ENCODE peak calls at places on chromosomes 3 and 15, in ten cellular contexts. N is upper lobe of left lung, H is neuronal stem cell, V is body of pancreas, O is psoas muscle, D is lower lobe of right lung, M is aorta, Q is WERI-Rb-1, A is tibial artery, Y is mesendoderm. G is an unnamed sample.

GRCh38 chr3:14488286-14489036 is 51.7 kb downstream of the GRIP2 start:
- DNase-seq in A (no peak), H (no peak), Y (no peak), V (no peak), D (peak), M (peak), Q (no peak), N (no peak), O (no peak), G (no peak)

GRCh38 chr3:185852562-185853135 is 27.8 kb upstream of the IGF2BP2 start:
- DNase-seq in D (no peak), M (no peak), V (no peak), Q (no peak), O (no peak), A (no peak), H (no peak), N (no peak), Y (no peak), G (no peak)

GRCh38 chr3:139588450-139588849 is 48.9 kb upstream of the RBP1 start:
- DNase-seq in D (no peak), M (no peak), H (peak), V (peak), N (no peak), A (no peak), O (no peak), Q (peak), Y (peak), G (no peak)

GRCh38 chr3:196624907-196625306 is 14.6 kb upstream of the NRROS start:
- DNase-seq in N (peak), Q (no peak), M (no peak), H (no peak), D (peak), V (peak), O (peak), Y (no peak), A (peak), G (no peak)

GRCh38 chr3:34421762-34422161 is 623.3 kb downstream of the PDCD6IP start:
- DNase-seq in Q (no peak), H (no peak), M (no peak), N (no peak), Y (no peak), V (no peak), A (no peak), O (no peak), D (no peak), G (no peak)

GRCh38 chr3:43436507-43437140 is 150.3 kb downstream of the SNRK start:
- DNase-seq in Q (no peak), H (no peak), M (no peak), V (no peak), Y (peak), A (no peak), O (no peak), D (no peak), N (no peak), G (no peak)

GRCh38 chr3:85821130-85821756 is 862.5 kb downstream of the CADM2 start:
- DNase-seq in H (peak), N (no peak), O (no peak), Q (peak), M (no peak), V (peak), A (no peak), D (no peak), Y (peak), G (peak)

GRCh38 chr3:18207232-18207631 is 217.9 kb downstream of the SATB1 start:
- DNase-seq in M (no peak), A (no peak), N (no peak), O (no peak), H (no peak), Q (no peak), V (no peak), Y (no peak), D (no peak), G (no peak)

GRCh38 chr3:188154758-188155574 is 1.0 kb downstream of the LPP start:
- DNase-seq in Y (peak), A (no peak), H (no peak), M (no peak), N (no peak), V (peak), O (no peak), D (no peak), Q (no peak), G (no peak)

GRCh38 chr15:80640546-80641121 is 54.5 kb upstream of the ABHD17C start:
- DNase-seq in Y (no peak), O (no peak), H (no peak), D (no peak), Q (no peak), V (no peak), N (no peak), M (no peak), A (no peak), G (no peak)

GRCh38 chr3:5002174-5002870 is 23.1 kb downstream of the BHLHE40 start:
- DNase-seq in D (no peak), H (no peak), O (no peak), A (no peak), V (no peak), N (peak), Q (no peak), Y (peak), M (no peak), G (no peak)

GRCh38 chr15:74826372-74826819 is at the start of gene CPLX3:
- DNase-seq in A (no peak), Y (no peak), N (no peak), M (peak), H (peak), D (no peak), Q (no peak), V (peak), O (peak), G (peak)

GRCh38 chr3:120052685-120053084 is 41.6 kb downstream of the GSK3B start:
- DNase-seq in Q (no peak), N (no peak), A (no peak), D (no peak), M (no peak), O (no peak), Y (no peak), H (no peak), V (no peak), G (no peak)

GRCh38 chr3:64257096-64257755 is 32.0 kb upstream of the PRICKLE2 start:
- DNase-seq in M (peak), O (peak), D (no peak), Q (no peak), H (no peak), A (no peak), Y (no peak), N (no peak), V (no peak), G (no peak)

GRCh38 chr3:55297706-55298105 is 189.4 kb downstream of the WNT5A start:
- DNase-seq in Q (no peak), A (no peak), Y (no peak), D (no peak), O (no peak), N (no peak), V (no peak), M (no peak), H (no peak), G (no peak)

GRCh38 chr3:149501524-149501923 is 27.0 kb downstream of the TM4SF4 start:
- DNase-seq in N (peak), H (no peak), A (peak), V (no peak), O (no peak), Q (no peak), Y (no peak), M (no peak), D (no peak), G (no peak)

GRCh38 chr15:88337993-88338392 is 81.5 kb upstream of the NTRK3 start:
- DNase-seq in Y (peak), O (no peak), M (no peak), V (no peak), N (no peak), D (no peak), A (no peak), H (no peak), Q (no peak), G (no peak)

GRCh38 chr3:6935964-6936363 is 75.0 kb downstream of the GRM7 start:
- DNase-seq in H (no peak), A (no peak), D (no peak), O (no peak), V (peak), Y (peak), N (no peak), Q (no peak), M (no peak), G (no peak)

GRCh38 chr3:123015596-123015995 is 12.0 kb downstream of the SEMA5B start:
- DNase-seq in O (no peak), Q (no peak), M (no peak), Y (peak), H (no peak), A (no peak), D (no peak), V (no peak), N (no peak), G (no peak)

GRCh38 chr3:124217542-124217941 is 225.6 kb upstream of the ROPN1 start:
- DNase-seq in M (no peak), Y (peak), Q (no peak), H (peak), O (peak), V (peak), N (peak), D (no peak), A (no peak), G (peak)

GRCh38 chr15:72925661-72926060 is 126.6 kb upstream of the NEO1 start:
- DNase-seq in H (no peak), Y (no peak), V (no peak), M (no peak), D (no peak), A (no peak), Q (no peak), O (no peak), N (no peak), G (no peak)

GRCh38 chr3:14157951-14158350 is 20.4 kb downstream of the XPC start:
- DNase-seq in Y (no peak), V (no peak), D (no peak), O (no peak), Q (no peak), M (no peak), A (no peak), N (no peak), H (no peak), G (no peak)

GRCh38 chr3:76585794-76586392 is 454.0 kb upstream of the ROBO2 start:
- DNase-seq in O (no peak), A (no peak), Y (peak), N (no peak), M (no peak), Q (no peak), V (no peak), H (no peak), D (no peak), G (no peak)

GRCh38 chr3:66297260-66297863 is 76.6 kb downstream of the SLC25A26 start:
- DNase-seq in N (no peak), Q (no peak), D (no peak), M (no peak), O (no peak), A (no peak), Y (no peak), H (no peak), V (no peak), G (no peak)

GRCh38 chr3:10553586-10554235 is 48.3 kb upstream of the ATP2B2 start:
- DNase-seq in N (no peak), Y (peak), D (no peak), A (no peak), V (no peak), O (no peak), H (peak), M (peak), Q (peak), G (no peak)

GRCh38 chr3:167575000-167575399 is 78.7 kb downstream of the WDR49 start:
- DNase-seq in O (no peak), M (no peak), Q (no peak), A (no peak), D (no peak), Y (peak), N (no peak), H (peak), V (no peak), G (no peak)

GRCh38 chr15:77749236-77749997 is 116.7 kb upstream of the LINGO1 start:
- DNase-seq in M (no peak), Q (no peak), Y (peak), V (no peak), H (no peak), O (no peak), N (no peak), A (no peak), D (no peak), G (no peak)

GRCh38 chr15:57784081-57784488 is 77.6 kb downstream of the POLR2M start:
- DNase-seq in M (no peak), O (peak), Q (no peak), Y (no peak), H (no peak), D (no peak), V (no peak), A (no peak), N (no peak), G (no peak)

GRCh38 chr3:132222868-132223538 is 94.2 kb upstream of the ACP3 start:
- DNase-seq in O (no peak), V (peak), Q (no peak), M (no peak), A (peak), Y (no peak), N (peak), D (no peak), H (peak), G (no peak)
- H3K27ac ChIP-seq in O (no peak), V (no peak), Q (no peak), M (no peak), A (no peak), Y (no peak), N (no peak), D (no peak), H (no peak), G (no peak)

DNA sequence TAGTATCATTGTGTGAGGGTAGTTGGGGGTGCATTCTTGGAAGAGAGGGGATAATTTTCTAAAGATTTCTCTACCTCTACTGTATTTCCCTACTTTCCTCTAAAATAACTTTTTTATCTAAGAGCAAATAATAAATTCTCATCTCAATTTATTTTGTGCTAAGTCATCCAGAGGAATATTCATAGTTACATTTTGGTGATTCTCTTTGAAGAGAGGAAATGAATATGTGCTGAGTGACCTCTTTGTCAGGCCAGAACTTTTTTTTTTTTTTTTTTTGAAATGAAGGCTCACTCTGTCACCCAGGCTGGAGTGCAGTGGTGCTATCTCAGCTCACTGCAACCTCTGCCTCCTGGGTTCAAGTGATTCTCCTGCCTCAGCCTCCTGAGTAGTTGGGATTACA is 15.1 kb upstream of the CCDC80 start:
- DNase-seq in O (no peak), H (no peak), M (no peak), Q (no peak), Y (no peak), D (no peak), N (no peak), V (no peak), A (no peak), G (no peak)
- H3K27ac ChIP-seq in O (no peak), H (no peak), M (no peak), Q (no peak), Y (no peak), D (no peak), N (no peak), V (no peak), A (no peak), G (no peak)

GRCh38 chr15:93146196-93146595 is 57.2 kb upstream of the RGMA start:
- DNase-seq in A (peak), D (no peak), H (no peak), Q (no peak), O (no peak), M (no peak), Y (no peak), N (no peak), V (no peak), G (no peak)
- H3K27ac ChIP-seq in A (no peak), D (no peak), H (no peak), Q (no peak), O (no peak), M (no peak), Y (no peak), N (no peak), V (no peak), G (no peak)

DNA sequence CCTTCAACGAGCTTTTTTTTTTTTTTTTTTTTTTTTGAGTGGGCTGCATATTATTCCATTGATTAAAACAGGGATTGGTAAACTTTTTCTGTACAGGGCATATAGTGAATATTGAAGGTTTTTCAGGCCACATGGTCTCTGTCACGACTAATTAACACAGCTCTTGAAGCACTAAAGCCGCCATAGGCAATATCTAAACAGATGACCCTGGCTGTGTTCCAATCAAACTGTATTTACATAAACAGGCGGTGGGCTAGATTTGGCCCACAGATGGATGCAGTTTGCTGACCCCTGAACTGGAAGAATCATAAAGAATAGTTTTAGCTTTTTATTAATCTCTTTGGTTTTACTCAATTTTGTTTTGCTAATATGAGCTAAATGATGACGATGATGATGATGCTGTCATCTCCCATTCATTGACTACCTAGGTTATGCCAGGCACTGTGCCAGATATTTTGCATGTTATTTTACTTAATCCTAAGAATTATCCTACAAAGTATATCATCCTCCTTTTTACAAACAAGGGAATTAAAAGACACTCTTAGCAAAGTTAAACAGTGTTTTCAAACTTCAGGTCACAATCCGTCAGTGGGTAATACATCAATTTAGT is 54.2 kb downstream of the LMCD1 start:
- DNase-seq in V (no peak), D (no peak), H (no peak), O (no peak), N (no peak), Q (no peak), M (no peak), A (no peak), Y (no peak), G (no peak)
- H3K27ac ChIP-seq in V (no peak), D (peak), H (no peak), O (peak), N (no peak), Q (no peak), M (peak), A (peak), Y (no peak), G (peak)

DNA sequence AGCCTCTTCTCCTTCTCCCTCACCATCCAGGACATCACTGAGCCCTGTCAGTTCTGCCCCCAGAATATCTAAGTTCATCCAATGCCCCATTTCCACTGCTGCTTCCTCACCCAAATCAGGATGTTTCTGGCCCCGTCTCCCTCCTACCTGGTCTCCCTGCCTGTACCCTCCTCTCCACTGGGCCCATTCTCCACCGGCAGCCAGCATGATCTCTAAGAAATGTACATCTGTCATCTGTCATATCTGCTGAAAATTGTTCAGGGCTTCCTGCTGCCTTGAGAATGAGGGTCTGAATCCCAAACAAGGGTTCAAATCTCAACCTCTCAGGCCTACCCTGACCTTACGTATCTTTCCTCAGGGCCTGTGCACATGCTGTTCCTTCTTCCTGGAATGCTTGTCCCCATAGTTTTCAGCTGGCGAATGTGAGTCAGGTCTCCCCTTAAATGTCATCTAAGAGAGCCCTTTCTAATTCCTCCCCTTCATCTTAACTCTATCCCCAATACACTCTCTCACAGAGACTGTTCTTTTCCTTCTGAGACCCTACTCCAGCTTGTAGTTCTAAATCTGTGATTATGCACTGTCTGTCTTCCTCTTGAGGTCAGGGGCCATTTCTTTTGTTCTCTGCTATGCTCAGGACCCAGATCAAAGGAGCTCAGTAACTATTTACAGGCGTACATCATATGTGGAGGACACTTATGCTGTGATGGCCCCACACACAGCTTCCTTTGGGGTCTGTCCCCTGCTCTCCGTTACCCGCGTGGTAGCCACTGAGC is 40.8 kb downstream of the SMAD3 start:
- DNase-seq in D (no peak), Q (no peak), M (peak), O (no peak), V (no peak), H (no peak), Y (no peak), N (no peak), A (no peak), G (no peak)
- H3K27ac ChIP-seq in D (peak), Q (no peak), M (peak), O (peak), V (peak), H (no peak), Y (peak), N (peak), A (peak), G (peak)

DNA sequence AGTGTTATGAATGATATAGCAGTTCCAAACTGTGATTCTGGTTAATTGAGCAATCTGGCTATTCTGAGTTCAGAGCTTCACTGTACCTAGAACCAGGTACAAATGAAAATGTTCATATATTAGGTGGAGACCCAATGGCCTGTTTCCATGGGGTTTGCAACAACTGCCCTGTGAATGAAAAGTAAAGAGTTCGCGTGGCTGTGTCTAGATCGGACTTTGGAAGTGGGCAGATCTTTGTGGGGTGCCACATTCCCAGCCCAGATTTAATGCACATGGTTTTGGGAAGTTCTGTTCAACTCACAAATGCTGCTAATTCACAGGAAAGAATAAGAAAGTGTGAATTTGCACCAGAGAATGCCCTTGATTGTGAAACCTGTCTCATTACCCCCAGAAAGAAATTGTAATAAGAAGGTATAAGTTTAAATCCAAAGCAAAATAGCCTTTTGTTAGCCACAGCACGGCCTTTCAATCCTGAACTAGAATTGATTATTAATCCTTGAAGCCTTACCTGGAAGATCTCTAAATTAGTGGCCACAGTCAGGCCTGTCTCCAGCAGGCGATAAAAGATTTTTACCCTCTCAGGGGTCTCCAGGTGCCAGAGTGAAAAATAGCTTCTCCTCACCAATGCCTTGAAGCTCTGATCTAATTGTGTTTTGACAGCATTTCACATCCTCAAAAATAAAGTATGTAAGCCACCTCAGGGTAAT is 22.6 kb downstream of the WHAMM start:
- DNase-seq in D (no peak), O (no peak), M (no peak), V (no peak), Y (no peak), A (no peak), N (no peak), H (no peak), Q (no peak), G (no peak)
- H3K27ac ChIP-seq in D (no peak), O (peak), M (no peak), V (peak), Y (no peak), A (no peak), N (no peak), H (no peak), Q (no peak), G (no peak)

DNA sequence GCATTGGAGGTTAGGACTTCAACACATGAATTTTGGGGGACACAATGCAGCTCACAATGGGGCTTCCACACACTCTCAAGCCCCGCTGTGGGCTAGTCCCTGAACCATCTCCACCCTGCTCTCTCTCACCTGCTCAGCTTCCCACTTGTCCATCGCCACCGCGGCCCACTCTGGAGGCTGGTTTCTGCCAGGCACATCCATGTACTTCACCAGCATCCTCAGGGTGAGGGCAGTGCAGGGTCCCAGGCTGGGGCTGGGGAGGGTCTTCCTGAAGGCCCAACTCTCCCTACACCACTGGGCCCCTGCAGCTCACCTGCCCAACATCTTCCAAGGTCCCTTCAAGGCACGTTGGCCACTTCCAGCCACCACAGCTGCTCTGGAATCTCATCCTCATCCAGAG is 46.4 kb downstream of the KLF15 start:
- DNase-seq in Q (no peak), H (no peak), V (no peak), N (no peak), Y (no peak), M (no peak), O (no peak), D (no peak), A (no peak), G (no peak)
- H3K27ac ChIP-seq in Q (no peak), H (no peak), V (no peak), N (no peak), Y (no peak), M (no peak), O (no peak), D (no peak), A (no peak), G (no peak)

GRCh38 chr3:152657002-152657400 is 177.9 kb upstream of the P2RY1 start:
- DNase-seq in V (no peak), Q (no peak), Y (peak), A (no peak), O (no peak), N (no peak), M (no peak), D (no peak), H (peak), G (no peak)
- H3K27ac ChIP-seq in V (no peak), Q (no peak), Y (peak), A (no peak), O (no peak), N (no peak), M (no peak), D (no peak), H (peak), G (no peak)

G was measured in stomach.